ENCODE peak calls at places on chromosomes 5 and 9, in nine cellular contexts. Z is EH; Y is stimulated activated naive CD4-positive, alpha-beta T cell; S is brain microvascular endothelial cell; B is globus pallidus; L is LoVo; E is right cardiac atrium; N is NCI-H1417; R is stimulated activated effector memory CD8-positive, alpha-beta T cell treated with anti-CD3 and anti-CD28 coated beads, Interleukin-12 subunit alpha, Interleukin-12 subunit beta, amount 100 ng/mL, for 72 hours. P is an unnamed sample.

GRCh38 chr9:32350682-32351081 is 33.8 kb upstream of the ACO1 start:
- DNase-seq in Z (peak; percentile 9), Y (no peak), S (no peak), B (peak; percentile 3), L (peak; percentile 22), E (no peak), N (no peak), R (no peak), P (peak; percentile 23)

GRCh38 chr5:141003791-141004601 is 37.7 kb downstream of the PCDHAC2 start:
- DNase-seq in Z (no peak), Y (no peak), S (no peak), B (no peak), L (peak; percentile 95), E (no peak), N (peak; percentile 53), R (no peak), P (no peak)

GRCh38 chr5:138065102-138065501 is 18.7 kb upstream of the WNT8A start:
- DNase-seq in Z (no peak), Y (no peak), S (no peak), B (peak; percentile 13), L (no peak), E (no peak), N (no peak), R (no peak), P (no peak)

GRCh38 chr5:107384256-107384655 is 286.5 kb downstream of the EFNA5 start:
- DNase-seq in Z (no peak), Y (no peak), S (no peak), B (no peak), L (no peak), E (no peak), N (no peak), R (no peak), P (no peak)

GRCh38 chr9:116002624-116003023 is 151.0 kb upstream of the PAPPA start:
- DNase-seq in Z (peak; percentile 56), Y (no peak), S (no peak), B (no peak), L (peak; percentile 31), E (no peak), N (no peak), R (no peak), P (no peak)

GRCh38 chr9:38412751-38413150 is 11.5 kb downstream of the IGFBPL1 start:
- DNase-seq in Z (no peak), Y (no peak), S (no peak), B (no peak), L (no peak), E (no peak), N (no peak), R (no peak), P (no peak)

GRCh38 chr5:142779163-142779562 is 9.0 kb downstream of the ARHGAP26 start:
- DNase-seq in Z (peak; percentile 64), Y (no peak), S (peak; percentile 28), B (no peak), L (no peak), E (no peak), N (no peak), R (no peak), P (no peak)

GRCh38 chr5:35136386-35136785 is 88.6 kb upstream of the AGXT2 start:
- DNase-seq in Z (peak; percentile 97), Y (no peak), S (peak; percentile 92), B (no peak), L (peak; percentile 81), E (no peak), N (no peak), R (no peak), P (no peak)

GRCh38 chr5:163089926-163090325 is 347.5 kb upstream of the CCNG1 start:
- DNase-seq in Z (no peak), Y (no peak), S (no peak), B (no peak), L (no peak), E (no peak), N (no peak), R (no peak), P (no peak)

GRCh38 chr5:95390812-95391492 is at the start of gene FAM81B:
- DNase-seq in Z (peak; percentile 10), Y (no peak), S (no peak), B (no peak), L (no peak), E (no peak), N (no peak), R (no peak), P (no peak)

GRCh38 chr9:132647355-132647754 is 22.4 kb downstream of the DDX31 start:
- DNase-seq in Z (peak; percentile 99), Y (no peak), S (peak; percentile 99), B (no peak), L (no peak), E (no peak), N (no peak), R (no peak), P (peak; percentile 98)

GRCh38 chr9:16676547-16676946 is 193.9 kb downstream of the BNC2 start:
- DNase-seq in Z (no peak), Y (no peak), S (no peak), B (no peak), L (no peak), E (no peak), N (no peak), R (no peak), P (no peak)

GRCh38 chr5:10885026-10885425 is 124.0 kb upstream of the DAP start:
- DNase-seq in Z (peak; percentile 67), Y (no peak), S (peak; percentile 58), B (no peak), L (peak; percentile 42), E (no peak), N (no peak), R (no peak), P (no peak)

GRCh38 chr9:129501771-129502324 is 119.1 kb downstream of the C9orf50 start:
- DNase-seq in Z (no peak), Y (no peak), S (no peak), B (no peak), L (no peak), E (no peak), N (no peak), R (no peak), P (no peak)

GRCh38 chr9:122141671-122142070 is 17.9 kb downstream of the NDUFA8 start:
- DNase-seq in Z (no peak), Y (no peak), S (no peak), B (no peak), L (no peak), E (no peak), N (no peak), R (no peak), P (no peak)

GRCh38 chr9:91071185-91071990 is 269.8 kb downstream of the SYK start:
- DNase-seq in Z (peak; percentile 91), Y (no peak), S (peak; percentile 96), B (no peak), L (peak; percentile 66), E (peak; percentile 53), N (no peak), R (peak; percentile 42), P (no peak)

GRCh38 chr5:174520420-174521396 is 203.7 kb upstream of the MSX2 start:
- DNase-seq in Z (no peak), Y (no peak), S (no peak), B (no peak), L (peak; percentile 65), E (no peak), N (peak; percentile 2), R (no peak), P (no peak)

GRCh38 chr5:176723440-176723839 is 76.2 kb downstream of the TSPAN17 start:
- DNase-seq in Z (no peak), Y (no peak), S (no peak), B (no peak), L (no peak), E (no peak), N (no peak), R (no peak), P (no peak)

GRCh38 chr9:103188966-103189365 is 193.8 kb downstream of the CYLC2 start:
- DNase-seq in Z (no peak), Y (no peak), S (no peak), B (no peak), L (no peak), E (peak; percentile 72), N (no peak), R (no peak), P (no peak)